ENCODE peak calls at places on chromosomes 3 and 15, in seven cellular contexts. N is choroid plexus epithelial cell, P is neuronal stem cell, T is astrocyte, R is NCI-H524, Z is body of pancreas, F is amniotic stem cell. O is an unnamed sample.

GRCh38 chr15:95162069-95162468 is 930.7 kb downstream of the MCTP2 start:
- DNase-seq in Z (no peak), P (no peak), T (peak), F (no peak), R (no peak), N (peak), O (no peak)

GRCh38 chr3:194687638-194688206 is 2.0 kb downstream of the FAM43A start:
- DNase-seq in F (no peak), Z (peak), R (peak), T (peak), P (peak), N (peak), O (peak)

GRCh38 chr3:133843634-133844033 is 38.0 kb downstream of the SRPRB start:
- DNase-seq in N (peak), Z (no peak), F (no peak), P (no peak), T (peak), R (no peak), O (peak)

GRCh38 chr3:171317133-171317532 is 143.1 kb downstream of the TNIK start:
- DNase-seq in Z (no peak), N (peak), R (peak), F (no peak), T (no peak), P (no peak), O (no peak)

GRCh38 chr3:181279239-181279565 is 289.7 kb upstream of the DNAJC19 start:
- DNase-seq in P (no peak), T (no peak), F (no peak), R (peak), Z (no peak), N (no peak), O (no peak)

GRCh38 chr15:38354321-38354929 is 99.5 kb upstream of the FAM98B start:
- DNase-seq in N (peak), T (peak), P (peak), R (peak), Z (peak), F (peak), O (peak)

GRCh38 chr15:66514586-66514985 is 9.5 kb downstream of the ZWILCH start:
- DNase-seq in N (no peak), F (no peak), R (no peak), T (no peak), Z (no peak), P (no peak), O (no peak)

GRCh38 chr15:75203908-75204263 is 2.2 kb downstream of the C15orf39 start:
- DNase-seq in Z (no peak), P (no peak), R (no peak), T (no peak), F (no peak), N (no peak), O (no peak)

GRCh38 chr3:53167418-53168174 is 6.6 kb downstream of the PRKCD start:
- DNase-seq in T (no peak), P (no peak), R (no peak), Z (no peak), F (no peak), N (no peak), O (no peak)

GRCh38 chr3:58034738-58035511 is 26.7 kb downstream of the FLNB start:
- DNase-seq in R (peak), T (no peak), N (no peak), Z (no peak), P (no peak), F (no peak), O (no peak)

GRCh38 chr15:101250931-101251829 is 668 bp downstream of the CHSY1 start:
- DNase-seq in T (no peak), N (peak), F (no peak), P (no peak), R (peak), Z (peak), O (peak)

GRCh38 chr15:82146990-82147461 is 101.2 kb upstream of the MEX3B start:
- DNase-seq in P (no peak), N (peak), R (no peak), F (no peak), Z (peak), T (peak), O (peak)

GRCh38 chr3:141408596-141408995 is 40.3 kb downstream of the ZBTB38 start:
- DNase-seq in T (no peak), R (no peak), P (no peak), F (no peak), N (no peak), Z (no peak), O (no peak)

GRCh38 chr3:82824491-82824890 is 1063.0 kb upstream of the GBE1 start:
- DNase-seq in N (peak), Z (no peak), P (no peak), F (no peak), R (no peak), T (peak), O (no peak)

GRCh38 chr3:126057936-126058335 is 26.0 kb downstream of the SLC41A3 start:
- DNase-seq in T (no peak), F (no peak), R (no peak), Z (no peak), N (no peak), P (no peak), O (no peak)

GRCh38 chr3:125437631-125438435 is 62.7 kb upstream of the ZNF148 start:
- DNase-seq in N (peak), F (peak), R (peak), T (no peak), P (peak), Z (peak), O (peak)

GRCh38 chr3:12178091-12178820 is 19.5 kb upstream of the TIMP4 start:
- DNase-seq in P (no peak), N (peak), T (peak), R (no peak), F (no peak), Z (peak), O (peak)

GRCh38 chr15:78079296-78080087 is 2.0 kb upstream of the TBC1D2B start:
- DNase-seq in T (no peak), F (no peak), R (no peak), Z (no peak), N (no peak), P (no peak), O (no peak)

GRCh38 chr15:85380860-85381535 is 595 bp downstream of the AKAP13 start:
- DNase-seq in Z (peak), N (peak), T (peak), F (peak), R (peak), P (peak), O (peak)

GRCh38 chr3:173939319-173939718 is 541.8 kb downstream of the NLGN1 start:
- DNase-seq in F (no peak), R (no peak), Z (no peak), T (no peak), P (no peak), N (no peak), O (no peak)

O was measured in ACHN.